ENCODE peak calls at places on chromosome X, in five cellular contexts. A is amniotic epithelial cell; B is frontal cortex; H is activated B cell treated with CpG ODN at 0.5 μM for 24 hours; C is activated naive CD4-positive, alpha-beta T cell treated with anti-CD3 and anti-CD28 coated beads, Interleukin-2, amount 50 U/mL, for 72 hours. F is an unnamed sample.

GRCh38 chrX:47145408-47146120 is 543 bp downstream of the RBM10 start:
- DNase-seq in A (no peak), B (peak), H (no peak), C (no peak), F (no peak)

GRCh38 chrX:63784902-63785692 is at the start of gene ARHGEF9:
- DNase-seq in A (no peak), B (peak), H (no peak), C (no peak), F (no peak)

GRCh38 chrX:129523076-129524055 is at the start of gene SMARCA1:
- DNase-seq in A (peak), B (peak), H (no peak), C (no peak), F (no peak)

GRCh38 chrX:22081475-22082092 is 49.5 kb downstream of the PHEX start:
- DNase-seq in A (peak), B (no peak), H (no peak), C (no peak), F (peak)

GRCh38 chrX:110420771-110421498 is 62.3 kb downstream of the RTL9 start:
- DNase-seq in A (no peak), B (no peak), H (no peak), C (no peak), F (no peak)

GRCh38 chrX:42096262-42096939 is 173.0 kb upstream of the CASK start:
- DNase-seq in A (peak), B (no peak), H (no peak), C (no peak), F (peak)

GRCh38 chrX:97876697-97877407 is 993.1 kb downstream of the RPA4 start:
- DNase-seq in A (no peak), B (no peak), H (no peak), C (no peak), F (no peak)

GRCh38 chrX:115561605-115562491 is 874 bp downstream of the PLS3 start:
- DNase-seq in A (peak), B (peak), H (no peak), C (no peak), F (peak)

GRCh38 chrX:39309721-39310152 is 508.5 kb downstream of the MID1IP1 start:
- DNase-seq in A (peak), B (no peak), H (no peak), C (no peak), F (peak)

GRCh38 chrX:114582698-114583395 is 1.0 kb upstream of the HTR2C start:
- DNase-seq in A (no peak), B (no peak), H (no peak), C (no peak), F (no peak)

GRCh38 chrX:45711231-45711630 is 510.6 kb upstream of the DIPK2B start:
- DNase-seq in A (no peak), B (no peak), H (no peak), C (no peak), F (peak)

GRCh38 chrX:129768586-129769466 is 10.9 kb upstream of the SASH3 start:
- DNase-seq in A (peak), B (no peak), H (no peak), C (no peak), F (no peak)

GRCh38 chrX:25742334-25742733 is 395.8 kb upstream of the MAGEB18 start:
- DNase-seq in A (no peak), B (no peak), H (no peak), C (no peak), F (no peak)

GRCh38 chrX:53594354-53594753 is 92.2 kb downstream of the HUWE1 start:
- DNase-seq in A (peak), B (no peak), H (no peak), C (no peak), F (no peak)

GRCh38 chrX:96689951-96690350 is 5.3 kb downstream of the DIAPH2 start:
- DNase-seq in A (no peak), B (no peak), H (no peak), C (no peak), F (no peak)

GRCh38 chrX:112266136-112266535 is 183.6 kb upstream of the TRPC5 start:
- DNase-seq in A (no peak), B (no peak), H (no peak), C (no peak), F (no peak)

GRCh38 chrX:18883961-18884765 is 99.8 kb downstream of the PHKA2 start:
- DNase-seq in A (no peak), B (no peak), H (no peak), C (no peak), F (no peak)

GRCh38 chrX:148811236-148811635 is 310.8 kb downstream of the AFF2 start:
- DNase-seq in A (peak), B (no peak), H (no peak), C (no peak), F (peak)

GRCh38 chrX:49876750-49877149 is 2.5 kb upstream of the USP27X start:
- DNase-seq in A (no peak), B (peak), H (no peak), C (no peak), F (peak)

GRCh38 chrX:30364229-30364628 is 55.0 kb upstream of the NR0B1 start:
- DNase-seq in A (no peak), B (no peak), H (no peak), C (no peak), F (no peak)

GRCh38 chrX:47563801-47564315 is 2.9 kb downstream of the ARAF start:
- DNase-seq in A (peak), B (no peak), H (no peak), C (no peak), F (peak)

GRCh38 chrX:49251325-49251724 is 13.2 kb downstream of the FOXP3 start:
- DNase-seq in A (no peak), B (no peak), H (no peak), C (no peak), F (no peak)

GRCh38 chrX:109934935-109935334 is 68.0 kb upstream of the TMEM164 start:
- DNase-seq in A (peak), B (no peak), H (no peak), C (no peak), F (no peak)

GRCh38 chrX:82412851-82413250 is 1095.2 kb upstream of the POU3F4 start:
- DNase-seq in A (no peak), B (no peak), H (no peak), C (no peak), F (peak)

GRCh38 chrX:38304010-38304409 is 23.3 kb downstream of the RPGR start:
- DNase-seq in A (peak), B (no peak), H (no peak), C (no peak), F (no peak)

GRCh38 chrX:1676866-1677265 is 62.0 kb downstream of the ASMT start:
- DNase-seq in A (no peak), B (no peak), H (no peak), C (no peak), F (no peak)

GRCh38 chrX:153305941-153306464 is 15.6 kb downstream of the PNMA6F start:
- DNase-seq in A (no peak), B (no peak), H (no peak), C (no peak), F (no peak)

GRCh38 chrX:50183891-50184290 is 16.9 kb downstream of the AKAP4 start:
- DNase-seq in A (no peak), B (no peak), H (no peak), C (no peak), F (no peak)

GRCh38 chrX:47643926-47644325 is 6.4 kb downstream of the ELK1 start:
- DNase-seq in A (peak), B (no peak), H (no peak), C (no peak), F (no peak)

GRCh38 chrX:74133156-74133796 is 170.7 kb upstream of the ZCCHC13 start:
- DNase-seq in A (peak), B (peak), H (no peak), C (no peak), F (peak)

GRCh38 chrX:619812-620493 is 10.6 kb upstream of the SHOX start:
- DNase-seq in A (no peak), B (no peak), H (no peak), C (no peak), F (no peak)